ENCODE peak calls at places on chromosomes 2 and 18, in seven cellular contexts. One of them, this sample, is unnamed.

GRCh38 chr2:240499309-240500301 is 58.2 kb downstream of the ANKMY1 start:
- DNase-seq in H9: peak
- DNase-seq in keratinocyte: no peak
- DNase-seq in activated CD8-positive, alpha-beta T cell treated with anti-CD3 and anti-CD28 coated beads for 36 hours: no peak
- DNase-seq in A673: no peak
- DNase-seq in CD8-positive, alpha-beta T cell: no peak
- DNase-seq in HCT116: no peak
- DNase-seq in this sample: peak

GRCh38 chr2:24909555-24910177 is 10.4 kb downstream of the ADCY3 start:
- DNase-seq in H9: no peak
- DNase-seq in keratinocyte: no peak
- DNase-seq in activated CD8-positive, alpha-beta T cell treated with anti-CD3 and anti-CD28 coated beads for 36 hours: no peak
- DNase-seq in A673: no peak
- DNase-seq in CD8-positive, alpha-beta T cell: no peak
- DNase-seq in HCT116: no peak
- DNase-seq in this sample: no peak

GRCh38 chr2:95240556-95240955 is 33.2 kb downstream of the ZNF892 start:
- DNase-seq in H9: no peak
- DNase-seq in keratinocyte: no peak
- DNase-seq in activated CD8-positive, alpha-beta T cell treated with anti-CD3 and anti-CD28 coated beads for 36 hours: no peak
- DNase-seq in A673: no peak
- DNase-seq in CD8-positive, alpha-beta T cell: no peak
- DNase-seq in HCT116: no peak
- DNase-seq in this sample: no peak

GRCh38 chr2:16508061-16508851 is 157.4 kb downstream of the CYRIA start:
- DNase-seq in H9: peak
- DNase-seq in keratinocyte: no peak
- DNase-seq in activated CD8-positive, alpha-beta T cell treated with anti-CD3 and anti-CD28 coated beads for 36 hours: peak
- DNase-seq in A673: peak
- DNase-seq in CD8-positive, alpha-beta T cell: no peak
- DNase-seq in HCT116: no peak
- DNase-seq in this sample: peak

GRCh38 chr2:236001854-236002253 is 166.3 kb downstream of the GBX2 start:
- DNase-seq in H9: no peak
- DNase-seq in keratinocyte: no peak
- DNase-seq in activated CD8-positive, alpha-beta T cell treated with anti-CD3 and anti-CD28 coated beads for 36 hours: no peak
- DNase-seq in A673: no peak
- DNase-seq in CD8-positive, alpha-beta T cell: no peak
- DNase-seq in HCT116: no peak
- DNase-seq in this sample: no peak

GRCh38 chr2:224925822-224926124 is 116.5 kb downstream of the DOCK10 start:
- DNase-seq in H9: no peak
- DNase-seq in keratinocyte: no peak
- DNase-seq in activated CD8-positive, alpha-beta T cell treated with anti-CD3 and anti-CD28 coated beads for 36 hours: no peak
- DNase-seq in A673: no peak
- DNase-seq in CD8-positive, alpha-beta T cell: no peak
- DNase-seq in HCT116: no peak
- DNase-seq in this sample: no peak

GRCh38 chr2:10776231-10776977 is 36.2 kb downstream of the PDIA6 start:
- DNase-seq in H9: no peak
- DNase-seq in keratinocyte: no peak
- DNase-seq in activated CD8-positive, alpha-beta T cell treated with anti-CD3 and anti-CD28 coated beads for 36 hours: no peak
- DNase-seq in A673: no peak
- DNase-seq in CD8-positive, alpha-beta T cell: no peak
- DNase-seq in HCT116: no peak
- DNase-seq in this sample: no peak

GRCh38 chr2:31428001-31428418 is 13.5 kb upstream of the XDH start:
- DNase-seq in H9: peak
- DNase-seq in keratinocyte: no peak
- DNase-seq in activated CD8-positive, alpha-beta T cell treated with anti-CD3 and anti-CD28 coated beads for 36 hours: peak
- DNase-seq in A673: no peak
- DNase-seq in CD8-positive, alpha-beta T cell: no peak
- DNase-seq in HCT116: no peak
- DNase-seq in this sample: no peak

GRCh38 chr2:216486708-216487107 is 11.9 kb upstream of the RPL37A start:
- DNase-seq in H9: no peak
- DNase-seq in keratinocyte: no peak
- DNase-seq in activated CD8-positive, alpha-beta T cell treated with anti-CD3 and anti-CD28 coated beads for 36 hours: no peak
- DNase-seq in A673: no peak
- DNase-seq in CD8-positive, alpha-beta T cell: no peak
- DNase-seq in HCT116: no peak
- DNase-seq in this sample: no peak

GRCh38 chr2:101080214-101081068 is 70.7 kb downstream of the TBC1D8 start:
- DNase-seq in H9: no peak
- DNase-seq in keratinocyte: no peak
- DNase-seq in activated CD8-positive, alpha-beta T cell treated with anti-CD3 and anti-CD28 coated beads for 36 hours: no peak
- DNase-seq in A673: no peak
- DNase-seq in CD8-positive, alpha-beta T cell: no peak
- DNase-seq in HCT116: no peak
- DNase-seq in this sample: no peak

GRCh38 chr2:120542911-120543527 is 192.6 kb upstream of the GLI2 start:
- DNase-seq in H9: no peak
- DNase-seq in keratinocyte: no peak
- DNase-seq in activated CD8-positive, alpha-beta T cell treated with anti-CD3 and anti-CD28 coated beads for 36 hours: no peak
- DNase-seq in A673: no peak
- DNase-seq in CD8-positive, alpha-beta T cell: no peak
- DNase-seq in HCT116: no peak
- DNase-seq in this sample: no peak

GRCh38 chr2:122764019-122764418 is 1008.6 kb downstream of the TSN start:
- DNase-seq in H9: no peak
- DNase-seq in keratinocyte: no peak
- DNase-seq in activated CD8-positive, alpha-beta T cell treated with anti-CD3 and anti-CD28 coated beads for 36 hours: no peak
- DNase-seq in A673: no peak
- DNase-seq in CD8-positive, alpha-beta T cell: no peak
- DNase-seq in HCT116: no peak
- DNase-seq in this sample: no peak

GRCh38 chr2:45957533-45958227 is 306.2 kb downstream of the PRKCE start:
- DNase-seq in H9: no peak
- DNase-seq in keratinocyte: no peak
- DNase-seq in activated CD8-positive, alpha-beta T cell treated with anti-CD3 and anti-CD28 coated beads for 36 hours: no peak
- DNase-seq in A673: no peak
- DNase-seq in CD8-positive, alpha-beta T cell: no peak
- DNase-seq in HCT116: no peak
- DNase-seq in this sample: no peak

GRCh38 chr2:188607501-188607900 is 315.8 kb downstream of the GULP1 start:
- DNase-seq in H9: no peak
- DNase-seq in keratinocyte: no peak
- DNase-seq in activated CD8-positive, alpha-beta T cell treated with anti-CD3 and anti-CD28 coated beads for 36 hours: no peak
- DNase-seq in A673: peak
- DNase-seq in CD8-positive, alpha-beta T cell: no peak
- DNase-seq in HCT116: no peak
- DNase-seq in this sample: no peak

GRCh38 chr2:38056216-38056615 is 19.7 kb downstream of the CYP1B1 start:
- DNase-seq in H9: no peak
- DNase-seq in keratinocyte: no peak
- DNase-seq in activated CD8-positive, alpha-beta T cell treated with anti-CD3 and anti-CD28 coated beads for 36 hours: no peak
- DNase-seq in A673: no peak
- DNase-seq in CD8-positive, alpha-beta T cell: no peak
- DNase-seq in HCT116: no peak
- DNase-seq in this sample: no peak

GRCh38 chr2:120453635-120453998 is 107.7 kb downstream of the INHBB start:
- DNase-seq in H9: no peak
- DNase-seq in keratinocyte: no peak
- DNase-seq in activated CD8-positive, alpha-beta T cell treated with anti-CD3 and anti-CD28 coated beads for 36 hours: no peak
- DNase-seq in A673: no peak
- DNase-seq in CD8-positive, alpha-beta T cell: no peak
- DNase-seq in HCT116: no peak
- DNase-seq in this sample: no peak

GRCh38 chr2:224190871-224191270 is 151.8 kb upstream of the SERPINE2 start:
- DNase-seq in H9: no peak
- DNase-seq in keratinocyte: no peak
- DNase-seq in activated CD8-positive, alpha-beta T cell treated with anti-CD3 and anti-CD28 coated beads for 36 hours: no peak
- DNase-seq in A673: no peak
- DNase-seq in CD8-positive, alpha-beta T cell: no peak
- DNase-seq in HCT116: no peak
- DNase-seq in this sample: no peak

GRCh38 chr2:205013586-205013985 is 468.3 kb downstream of the PARD3B start:
- DNase-seq in H9: no peak
- DNase-seq in keratinocyte: no peak
- DNase-seq in activated CD8-positive, alpha-beta T cell treated with anti-CD3 and anti-CD28 coated beads for 36 hours: no peak
- DNase-seq in A673: no peak
- DNase-seq in CD8-positive, alpha-beta T cell: no peak
- DNase-seq in HCT116: no peak
- DNase-seq in this sample: no peak

GRCh38 chr2:26740890-26741302 is 23.2 kb upstream of the SLC35F6 start:
- DNase-seq in H9: peak
- DNase-seq in keratinocyte: no peak
- DNase-seq in activated CD8-positive, alpha-beta T cell treated with anti-CD3 and anti-CD28 coated beads for 36 hours: peak
- DNase-seq in A673: peak
- DNase-seq in CD8-positive, alpha-beta T cell: peak
- DNase-seq in HCT116: no peak
- DNase-seq in this sample: no peak
- TF ChIP-seq CTCF in H9: peak
- TF ChIP-seq CTCF in keratinocyte: peak
- TF ChIP-seq CTCF in activated CD8-positive, alpha-beta T cell treated with anti-CD3 and anti-CD28 coated beads for 36 hours: no peak
- TF ChIP-seq CTCF in A673: peak
- TF ChIP-seq CTCF in CD8-positive, alpha-beta T cell: no peak
- TF ChIP-seq CTCF in HCT116: no peak
- TF ChIP-seq CTCF in this sample: no peak

GRCh38 chr2:192029089-192029488 is 165.6 kb downstream of the TMEFF2 start:
- DNase-seq in H9: peak
- DNase-seq in keratinocyte: peak
- DNase-seq in activated CD8-positive, alpha-beta T cell treated with anti-CD3 and anti-CD28 coated beads for 36 hours: peak
- DNase-seq in A673: peak
- DNase-seq in CD8-positive, alpha-beta T cell: no peak
- DNase-seq in HCT116: peak
- DNase-seq in this sample: no peak
- TF ChIP-seq CTCF in H9: peak
- TF ChIP-seq CTCF in keratinocyte: peak
- TF ChIP-seq CTCF in activated CD8-positive, alpha-beta T cell treated with anti-CD3 and anti-CD28 coated beads for 36 hours: no peak
- TF ChIP-seq CTCF in A673: peak
- TF ChIP-seq CTCF in CD8-positive, alpha-beta T cell: no peak
- TF ChIP-seq CTCF in HCT116: no peak
- TF ChIP-seq CTCF in this sample: no peak

GRCh38 chr2:167759531-167759930 is 487.9 kb downstream of the STK39 start:
- DNase-seq in H9: no peak
- DNase-seq in keratinocyte: no peak
- DNase-seq in activated CD8-positive, alpha-beta T cell treated with anti-CD3 and anti-CD28 coated beads for 36 hours: no peak
- DNase-seq in A673: no peak
- DNase-seq in CD8-positive, alpha-beta T cell: no peak
- DNase-seq in HCT116: no peak
- DNase-seq in this sample: no peak
- TF ChIP-seq CTCF in H9: peak
- TF ChIP-seq CTCF in keratinocyte: no peak
- TF ChIP-seq CTCF in activated CD8-positive, alpha-beta T cell treated with anti-CD3 and anti-CD28 coated beads for 36 hours: no peak
- TF ChIP-seq CTCF in A673: no peak
- TF ChIP-seq CTCF in CD8-positive, alpha-beta T cell: no peak
- TF ChIP-seq CTCF in HCT116: no peak
- TF ChIP-seq CTCF in this sample: no peak

DNA sequence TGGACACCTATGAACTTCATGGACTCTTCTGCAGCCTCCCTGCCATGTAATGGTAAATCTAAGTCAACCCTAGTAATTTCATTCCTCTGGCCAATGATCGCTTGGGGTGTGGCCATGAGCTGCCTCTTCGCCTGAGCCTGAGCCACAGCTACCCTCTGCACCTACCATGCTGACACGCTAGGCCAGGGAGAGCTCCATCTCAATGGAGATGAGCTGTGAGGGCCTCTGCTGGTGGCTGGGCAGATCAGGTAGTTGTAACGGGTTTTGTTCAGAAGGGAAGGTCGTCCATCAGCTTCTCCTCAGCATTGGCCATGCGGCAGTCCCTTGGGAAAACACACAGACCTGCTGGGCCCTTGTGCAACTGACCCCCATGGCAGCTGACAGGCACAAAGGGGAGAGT is 24.4 kb downstream of the MPHOSPH10 start:
- DNase-seq in H9: peak
- DNase-seq in keratinocyte: no peak
- DNase-seq in activated CD8-positive, alpha-beta T cell treated with anti-CD3 and anti-CD28 coated beads for 36 hours: peak
- DNase-seq in A673: no peak
- DNase-seq in CD8-positive, alpha-beta T cell: no peak
- DNase-seq in HCT116: peak
- DNase-seq in this sample: peak
- TF ChIP-seq CTCF in H9: peak
- TF ChIP-seq CTCF in keratinocyte: peak
- TF ChIP-seq CTCF in activated CD8-positive, alpha-beta T cell treated with anti-CD3 and anti-CD28 coated beads for 36 hours: peak
- TF ChIP-seq CTCF in A673: peak
- TF ChIP-seq CTCF in CD8-positive, alpha-beta T cell: no peak
- TF ChIP-seq CTCF in HCT116: peak
- TF ChIP-seq CTCF in this sample: peak

GRCh38 chr18:12121175-12122095 is 27.8 kb downstream of the ANKRD62 start:
- DNase-seq in H9: peak
- DNase-seq in keratinocyte: no peak
- DNase-seq in activated CD8-positive, alpha-beta T cell treated with anti-CD3 and anti-CD28 coated beads for 36 hours: no peak
- DNase-seq in A673: peak
- DNase-seq in CD8-positive, alpha-beta T cell: no peak
- DNase-seq in HCT116: peak
- DNase-seq in this sample: no peak
- TF ChIP-seq CTCF in H9: peak
- TF ChIP-seq CTCF in keratinocyte: no peak
- TF ChIP-seq CTCF in activated CD8-positive, alpha-beta T cell treated with anti-CD3 and anti-CD28 coated beads for 36 hours: no peak
- TF ChIP-seq CTCF in A673: peak
- TF ChIP-seq CTCF in CD8-positive, alpha-beta T cell: no peak
- TF ChIP-seq CTCF in HCT116: no peak
- TF ChIP-seq CTCF in this sample: no peak

GRCh38 chr18:13502585-13502984 is 223.8 kb downstream of the FAM210A start:
- DNase-seq in H9: no peak
- DNase-seq in keratinocyte: no peak
- DNase-seq in activated CD8-positive, alpha-beta T cell treated with anti-CD3 and anti-CD28 coated beads for 36 hours: no peak
- DNase-seq in A673: no peak
- DNase-seq in CD8-positive, alpha-beta T cell: no peak
- DNase-seq in HCT116: no peak
- DNase-seq in this sample: no peak

GRCh38 chr18:13500891-13501887 is 225.2 kb downstream of the FAM210A start:
- DNase-seq in H9: peak
- DNase-seq in keratinocyte: no peak
- DNase-seq in activated CD8-positive, alpha-beta T cell treated with anti-CD3 and anti-CD28 coated beads for 36 hours: no peak
- DNase-seq in A673: peak
- DNase-seq in CD8-positive, alpha-beta T cell: no peak
- DNase-seq in HCT116: no peak
- DNase-seq in this sample: no peak

GRCh38 chr18:13503839-13504238 is 222.5 kb downstream of the FAM210A start:
- DNase-seq in H9: no peak
- DNase-seq in keratinocyte: no peak
- DNase-seq in activated CD8-positive, alpha-beta T cell treated with anti-CD3 and anti-CD28 coated beads for 36 hours: no peak
- DNase-seq in A673: no peak
- DNase-seq in CD8-positive, alpha-beta T cell: no peak
- DNase-seq in HCT116: no peak
- DNase-seq in this sample: no peak

GRCh38 chr18:13501896-13502295 is 224.5 kb downstream of the FAM210A start:
- DNase-seq in H9: no peak
- DNase-seq in keratinocyte: no peak
- DNase-seq in activated CD8-positive, alpha-beta T cell treated with anti-CD3 and anti-CD28 coated beads for 36 hours: peak
- DNase-seq in A673: no peak
- DNase-seq in CD8-positive, alpha-beta T cell: no peak
- DNase-seq in HCT116: no peak
- DNase-seq in this sample: peak

DNA sequence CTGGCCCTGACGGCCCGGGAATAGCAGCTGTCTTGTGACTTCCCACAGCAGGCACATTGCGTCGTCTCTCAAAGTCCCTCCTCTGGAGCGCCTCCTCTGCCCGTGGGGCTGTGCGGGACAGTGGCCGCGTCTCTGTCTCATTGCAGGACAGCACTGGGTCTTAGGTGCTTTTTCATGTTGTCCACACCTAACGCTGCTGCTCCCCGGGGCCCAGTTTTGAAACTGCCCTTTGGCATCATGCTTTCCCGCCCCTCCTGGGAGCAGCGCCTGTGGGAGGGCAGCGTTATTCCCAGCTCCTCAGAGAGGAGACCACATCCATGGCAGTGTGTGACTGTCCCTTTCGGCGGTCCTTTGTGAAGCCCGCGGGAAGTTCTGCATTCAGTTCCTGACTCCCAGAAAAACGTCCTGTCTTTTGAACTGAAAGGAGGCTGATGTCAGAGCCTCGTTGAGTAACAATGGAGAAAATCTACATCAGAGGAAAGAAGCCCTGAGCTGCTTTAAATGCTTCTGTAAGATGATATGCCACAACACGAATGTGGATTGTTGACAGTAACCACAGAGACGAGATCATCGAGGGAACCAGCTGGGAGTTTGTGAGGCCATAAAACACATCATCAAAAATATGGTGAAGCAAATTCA is 226.0 kb downstream of the FAM210A start:
- DNase-seq in H9: peak
- DNase-seq in keratinocyte: no peak
- DNase-seq in activated CD8-positive, alpha-beta T cell treated with anti-CD3 and anti-CD28 coated beads for 36 hours: peak
- DNase-seq in A673: peak
- DNase-seq in CD8-positive, alpha-beta T cell: no peak
- DNase-seq in HCT116: no peak
- DNase-seq in this sample: no peak
- TF ChIP-seq CTCF in H9: no peak
- TF ChIP-seq CTCF in keratinocyte: no peak
- TF ChIP-seq CTCF in activated CD8-positive, alpha-beta T cell treated with anti-CD3 and anti-CD28 coated beads for 36 hours: no peak
- TF ChIP-seq CTCF in A673: no peak
- TF ChIP-seq CTCF in CD8-positive, alpha-beta T cell: no peak
- TF ChIP-seq CTCF in HCT116: no peak
- TF ChIP-seq CTCF in this sample: no peak